ENCODE peak calls at places on chromosomes 5 and 9, in eight cellular contexts. G is stimulated activated CD8-positive, alpha-beta memory T cell treated with anti-CD3 and anti-CD28 coated beads, Interleukin-15, amount 100 ng/mL, for 48 hours; F is kidney tubule cell; A is NCI-H1436 treated with DMSO at 0.1 percent for 48 hours; I is tibial nerve; Q is anterior cingulate cortex; O is mesothelial cell of epicardium; P is skeletal muscle cell. N is an unnamed sample.

GRCh38 chr9:19967567-19968459 is 179.0 kb upstream of the SLC24A2 start:
- DNase-seq in Q (no peak), F (no peak), A (peak), P (no peak), G (no peak), O (no peak), I (no peak), N (peak)

GRCh38 chr5:13985736-13986418 is 41.4 kb upstream of the DNAH5 start:
- DNase-seq in O (no peak), P (peak), G (no peak), F (peak), I (no peak), A (no peak), Q (no peak), N (peak)

GRCh38 chr5:53095931-53096525 is 13.5 kb downstream of the MOCS2 start:
- DNase-seq in A (no peak), O (no peak), Q (peak), P (no peak), G (peak), F (peak), I (peak), N (peak)

GRCh38 chr5:9245071-9245470 is 300.8 kb downstream of the SEMA5A start:
- DNase-seq in G (no peak), Q (no peak), F (no peak), A (no peak), O (no peak), P (no peak), I (no peak), N (no peak)

GRCh38 chr9:135702002-135702721 is at the start of gene KCNT1:
- DNase-seq in Q (peak), P (no peak), F (peak), A (no peak), O (peak), I (peak), G (peak), N (peak)

GRCh38 chr9:80557256-80557655 is 985.5 kb downstream of the TLE4 start:
- DNase-seq in P (no peak), O (no peak), I (no peak), Q (no peak), F (no peak), G (no peak), A (no peak), N (no peak)

GRCh38 chr5:163841-164240 is 27.5 kb upstream of the LRRC14B start:
- DNase-seq in A (no peak), O (no peak), G (no peak), I (no peak), F (no peak), P (no peak), Q (no peak), N (no peak)

GRCh38 chr5:17123010-17123409 is 94.4 kb upstream of the BASP1 start:
- DNase-seq in P (no peak), O (no peak), Q (no peak), G (no peak), I (no peak), F (no peak), A (no peak), N (no peak)

GRCh38 chr5:26192496-26192895 is 845.9 kb downstream of the CDH9 start:
- DNase-seq in O (no peak), A (no peak), G (no peak), I (no peak), P (no peak), Q (no peak), F (no peak), N (no peak)

GRCh38 chr9:113593682-113594281 is 130.3 kb downstream of the RGS3 start:
- DNase-seq in F (peak), Q (peak), A (no peak), O (peak), G (no peak), P (peak), I (peak), N (peak)

GRCh38 chr9:36716496-36716895 is 143.8 kb downstream of the MELK start:
- DNase-seq in Q (no peak), F (no peak), I (no peak), P (no peak), O (no peak), G (no peak), A (no peak), N (no peak)

GRCh38 chr9:15873573-15874177 is 320.8 kb downstream of the CCDC171 start:
- DNase-seq in I (peak), O (no peak), G (no peak), F (peak), Q (no peak), P (peak), A (peak), N (peak)

GRCh38 chr5:175595905-175596304 is 62.0 kb upstream of the HRH2 start:
- DNase-seq in A (no peak), F (no peak), G (no peak), I (no peak), Q (no peak), P (no peak), O (no peak), N (no peak)

GRCh38 chr5:170333161-170333909 is 35.8 kb upstream of the LCP2 start:
- DNase-seq in F (no peak), A (no peak), Q (peak), O (no peak), I (no peak), P (no peak), G (peak), N (no peak)

GRCh38 chr9:82010711-82011110 is 22.1 kb downstream of the SPATA31D1 start:
- DNase-seq in F (no peak), P (no peak), I (no peak), Q (no peak), O (no peak), A (no peak), G (no peak), N (no peak)

GRCh38 chr5:173869316-173869715 is 18.8 kb upstream of the CPEB4 start:
- DNase-seq in I (no peak), G (no peak), F (no peak), A (no peak), O (no peak), Q (peak), P (no peak), N (no peak)

GRCh38 chr5:149635394-149635793 is 54.1 kb downstream of the ARHGEF37 start:
- DNase-seq in I (no peak), G (no peak), F (peak), P (no peak), O (no peak), A (no peak), Q (no peak), N (peak)

GRCh38 chr9:127896395-127897193 is 2.8 kb downstream of the ST6GALNAC6 start:
- DNase-seq in P (no peak), F (no peak), G (no peak), O (no peak), Q (no peak), A (no peak), I (no peak), N (no peak)

GRCh38 chr5:139821806-139822552 is 26.4 kb downstream of the PSD2 start:
- DNase-seq in O (no peak), F (no peak), A (no peak), P (no peak), I (no peak), G (no peak), Q (no peak), N (no peak)

GRCh38 chr9:120894404-120895226 is 17.6 kb upstream of the PHF19 start:
- DNase-seq in Q (no peak), P (no peak), O (no peak), A (no peak), I (no peak), F (no peak), G (no peak), N (no peak)

GRCh38 chr5:133251296-133252132 is 199.7 kb downstream of the HSPA4 start:
- DNase-seq in O (no peak), Q (no peak), A (no peak), G (no peak), I (no peak), F (peak), P (no peak), N (peak)

GRCh38 chr5:157072508-157072907 is 13.6 kb upstream of the HAVCR1 start:
- DNase-seq in F (peak), I (no peak), Q (no peak), G (peak), P (no peak), A (no peak), O (no peak), N (no peak)

N was measured in renal cortical epithelial cell.